ENCODE peak calls at places on chromosomes 5 and 9, in four cellular contexts. E is HL-60, D is K562, G is GM12878. A is an unnamed sample.

GRCh38 chr5:110817437-110817836 is 78.6 kb downstream of the SLC25A46 start:
- DNase-seq in E (no peak), D (peak), G (no peak), A (no peak)

GRCh38 chr9:112042244-112042638 is 132.9 kb downstream of the SUSD1 start:
- DNase-seq in D (no peak), G (no peak), E (no peak), A (no peak)

GRCh38 chr5:96868603-96869371 is 7.5 kb upstream of the ERAP2 start:
- DNase-seq in G (no peak), E (peak), D (peak), A (no peak)

GRCh38 chr5:73911761-73912393 is 285.9 kb downstream of the ARHGEF28 start:
- DNase-seq in E (no peak), D (no peak), G (no peak), A (no peak)

GRCh38 chr9:33388110-33388994 is 14.0 kb downstream of the AQP7 start:
- DNase-seq in D (no peak), G (no peak), E (no peak), A (no peak)

GRCh38 chr9:117343416-117343815 is 71.4 kb downstream of the ASTN2 start:
- DNase-seq in G (no peak), D (no peak), E (no peak), A (no peak)

GRCh38 chr5:141493500-141494422 is 4.9 kb downstream of the PCDHGC5 start:
- DNase-seq in G (no peak), E (no peak), D (no peak), A (no peak)

GRCh38 chr5:10842823-10843222 is 81.8 kb upstream of the DAP start:
- DNase-seq in E (no peak), D (no peak), G (no peak), A (no peak)

GRCh38 chr9:19922476-19923118 is 133.8 kb upstream of the SLC24A2 start:
- DNase-seq in E (no peak), G (no peak), D (peak), A (no peak)

GRCh38 chr5:94240616-94241287 is 377.7 kb downstream of the KIAA0825 start:
- DNase-seq in D (no peak), G (no peak), E (no peak), A (no peak)

GRCh38 chr5:57839025-57839424 is 356.4 kb upstream of the ACTBL2 start:
- DNase-seq in E (no peak), G (no peak), D (no peak), A (no peak)

GRCh38 chr5:82911902-82912301 is 165.3 kb downstream of the TMEM167A start:
- DNase-seq in G (no peak), D (no peak), E (no peak), A (no peak)

GRCh38 chr5:39760385-39761198 is 335.8 kb upstream of the DAB2 start:
- DNase-seq in E (peak), D (no peak), G (no peak), A (no peak)

GRCh38 chr9:37437616-37438015 is 15.1 kb downstream of the GRHPR start:
- DNase-seq in E (no peak), G (no peak), D (no peak), A (no peak)
- TF ChIP-seq POLR2AphosphoS5 in E (no peak), G (no peak), D (no peak), A (no peak)

GRCh38 chr9:128689293-128689770 is 310 bp downstream of the SET start:
- DNase-seq in E (peak), G (no peak), D (no peak), A (no peak)
- TF ChIP-seq SPI1 in E (no peak), G (no peak), D (no peak), A (no peak)

DNA sequence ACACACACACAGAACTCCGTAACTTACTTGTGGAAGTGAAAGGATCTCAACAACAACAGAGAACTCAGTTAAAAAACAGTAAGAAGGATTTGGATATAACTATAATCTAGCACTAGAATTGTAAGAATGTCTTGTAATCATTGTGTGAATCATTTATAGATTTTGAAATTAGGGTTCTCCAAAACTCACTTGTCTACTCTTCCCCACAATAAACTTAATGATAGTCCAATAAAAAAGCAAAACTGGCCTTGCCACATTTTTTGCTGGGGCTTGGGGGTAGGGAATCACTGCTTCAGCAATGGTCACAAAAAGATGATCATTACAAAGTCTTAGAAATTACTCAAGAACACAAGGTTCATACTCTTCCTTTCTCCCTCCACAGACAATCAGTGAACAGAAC is 8.8 kb downstream of the TBCA start:
- DNase-seq in D (no peak), G (no peak), E (no peak), A (no peak)
- TF ChIP-seq POLR2AphosphoS5 in D (no peak), G (no peak), E (no peak), A (peak)

DNA sequence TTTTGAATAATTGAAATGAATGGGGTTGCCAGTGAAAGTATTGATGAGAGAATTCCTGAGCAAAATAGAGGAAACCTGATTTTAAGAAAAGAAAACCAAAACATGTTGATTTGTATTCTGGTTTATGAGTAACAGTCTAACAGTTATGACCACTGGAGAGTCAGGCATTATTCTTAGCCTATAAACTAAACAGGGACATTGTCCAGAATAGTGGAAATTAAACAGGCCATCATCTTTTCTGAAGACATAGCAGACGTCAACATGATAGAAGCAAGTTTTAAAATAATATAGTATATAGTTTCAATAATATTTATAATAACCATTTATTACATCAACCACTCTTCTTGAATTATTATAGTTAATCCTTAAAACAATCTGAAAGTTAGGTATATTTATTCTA is 178.3 kb upstream of the MPDZ start:
- DNase-seq in G (no peak), D (no peak), E (no peak), A (no peak)
- TF ChIP-seq SPI1 in G (no peak), D (no peak), E (no peak), A (no peak)

GRCh38 chr9:75105841-75106240 is 17.5 kb downstream of the OSTF1 start:
- DNase-seq in G (no peak), D (no peak), E (no peak), A (no peak)

GRCh38 chr9:75108571-75108970 is 20.3 kb downstream of the OSTF1 start:
- DNase-seq in G (no peak), E (peak), D (no peak), A (no peak)

GRCh38 chr9:75105019-75105540 is 16.8 kb downstream of the OSTF1 start:
- DNase-seq in D (no peak), E (no peak), G (no peak), A (no peak)

GRCh38 chr9:75104607-75105006 is 16.3 kb downstream of the OSTF1 start:
- DNase-seq in D (no peak), E (no peak), G (no peak), A (no peak)

DNA sequence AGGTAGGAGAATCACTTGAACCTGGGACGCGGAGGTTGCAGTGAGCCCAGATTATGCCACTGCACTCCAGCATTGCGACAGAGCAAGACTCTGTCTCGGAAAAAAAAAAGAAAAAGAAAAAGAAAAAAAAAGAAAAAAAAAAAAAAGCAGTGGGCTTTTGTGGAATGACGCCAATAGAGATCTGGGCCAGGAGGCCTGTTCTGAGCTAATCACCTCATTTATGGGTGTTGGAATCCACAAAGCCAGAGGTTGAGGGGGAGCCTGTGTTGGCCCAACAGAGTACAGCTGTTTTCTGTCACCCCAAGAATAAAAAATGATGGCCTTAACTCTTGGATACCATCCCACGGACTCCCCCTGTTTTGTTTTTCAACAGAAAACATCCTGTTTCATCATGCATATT is 18.5 kb downstream of the OSTF1 start:
- DNase-seq in E (no peak), G (no peak), D (no peak), A (no peak)
- TF ChIP-seq POLR2AphosphoS5 in E (no peak), G (no peak), D (no peak), A (no peak)

DNA sequence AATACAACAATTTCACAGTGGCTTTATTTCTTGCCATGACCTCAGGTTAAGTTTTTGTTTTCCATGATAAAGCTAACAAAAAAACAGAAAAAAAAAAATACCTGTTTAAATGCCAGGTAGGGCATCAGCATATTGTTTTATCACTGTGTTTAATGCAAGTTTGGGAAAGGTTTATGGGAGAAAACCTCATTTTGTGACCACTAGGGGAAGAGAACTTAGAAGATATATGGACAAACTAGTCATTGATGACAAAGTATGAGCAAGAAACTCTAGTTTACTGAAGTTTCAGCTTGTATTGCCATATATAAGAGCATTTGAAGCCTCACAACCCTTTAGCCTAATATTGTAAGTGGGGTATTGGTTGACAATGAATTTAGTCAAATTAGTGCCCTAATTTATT is 1431.4 kb upstream of the CDH18 start:
- DNase-seq in D (no peak), G (no peak), E (no peak), A (no peak)
- TF ChIP-seq SPI1 in D (no peak), G (no peak), E (no peak), A (no peak)

GRCh38 chr5:88829053-88829452 is 53.9 kb downstream of the MEF2C start:
- DNase-seq in G (no peak), D (peak), E (peak), A (no peak)

GRCh38 chr5:88827997-88828396 is 55.0 kb downstream of the MEF2C start:
- DNase-seq in D (no peak), G (no peak), E (no peak), A (no peak)

GRCh38 chr5:88824892-88825781 is 57.8 kb downstream of the MEF2C start:
- DNase-seq in G (no peak), E (no peak), D (no peak), A (no peak)

GRCh38 chr5:88825782-88826110 is 57.2 kb downstream of the MEF2C start:
- DNase-seq in D (peak), E (peak), G (no peak), A (no peak)

GRCh38 chr5:88826959-88827585 is 55.9 kb downstream of the MEF2C start:
- DNase-seq in D (peak), E (peak), G (peak), A (no peak)
- TF ChIP-seq POLR2AphosphoS5 in D (no peak), E (peak), G (peak), A (no peak)

GRCh38 chr9:121367651-121368510 is 2.2 kb downstream of the STOM start:
- DNase-seq in G (no peak), D (no peak), E (no peak), A (no peak)

GRCh38 chr9:121372239-121372562 is 2.2 kb upstream of the STOM start:
- DNase-seq in G (no peak), E (no peak), D (no peak), A (no peak)

GRCh38 chr9:121372563-121373400 is 2.7 kb upstream of the STOM start:
- DNase-seq in E (no peak), G (no peak), D (peak), A (no peak)

GRCh38 chr9:121371495-121371911 is 1.5 kb upstream of the STOM start:
- DNase-seq in E (no peak), G (no peak), D (no peak), A (no peak)

GRCh38 chr9:121369595-121370265 is at the start of gene STOM:
- DNase-seq in G (no peak), D (no peak), E (peak), A (no peak)
- TF ChIP-seq SPI1 in G (no peak), D (no peak), E (no peak), A (no peak)

GRCh38 chr9:94783928-94784327 is 57.4 kb downstream of the AOPEP start:
- DNase-seq in G (no peak), D (no peak), E (no peak), A (no peak)
- TF ChIP-seq POLR2AphosphoS5 in G (no peak), D (no peak), E (no peak), A (no peak)

GRCh38 chr5:171675511-171675910 is 110.1 kb upstream of the SMIM23 start:
- DNase-seq in E (no peak), D (no peak), G (no peak), A (no peak)

GRCh38 chr5:171676286-171676944 is 109.2 kb upstream of the SMIM23 start:
- DNase-seq in G (no peak), D (no peak), E (peak), A (no peak)

GRCh38 chr5:171673840-171674239 is 111.8 kb upstream of the SMIM23 start:
- DNase-seq in D (no peak), G (no peak), E (no peak), A (no peak)

GRCh38 chr5:171672556-171672955 is 113.1 kb upstream of the SMIM23 start:
- DNase-seq in E (no peak), D (no peak), G (no peak), A (no peak)

GRCh38 chr5:171673328-171673727 is 112.3 kb upstream of the SMIM23 start:
- DNase-seq in D (no peak), E (no peak), G (no peak), A (no peak)
- TF ChIP-seq SPI1 in D (no peak), E (no peak), G (no peak), A (no peak)